ENCODE peak calls at places on chromosomes 16 and 17, in five cellular contexts. U, R, M, D and Z are unnamed samples.
A peak's percentile ranks its signal among the peaks of the same experiment; 100 is the strongest.

GRCh38 chr17:7132511-7133094 is 18.0 kb upstream of the ASGR2 start:
- DNase-seq in U (peak; percentile 61), R (no peak), M (peak; percentile 27), D (peak; percentile 97), Z (peak; percentile 91)

GRCh38 chr17:50272711-50273653 is 1.3 kb upstream of the TMEM92 start:
- DNase-seq in U (peak; percentile 75), R (no peak), M (peak; percentile 62), D (peak; percentile 62), Z (peak; percentile 81)

GRCh38 chr17:2400877-2401425 is at the start of gene MNT:
- DNase-seq in U (peak; percentile 94), R (peak; percentile 95), M (peak; percentile 96), D (peak; percentile 97), Z (peak; percentile 97)

GRCh38 chr16:53434436-53435065 is at the start of gene RBL2:
- DNase-seq in U (peak; percentile 75), R (peak; percentile 81), M (peak; percentile 89), D (peak; percentile 76), Z (peak; percentile 87)

GRCh38 chr17:17815062-17815406 is 21.8 kb downstream of the SREBF1 start:
- DNase-seq in U (no peak), R (no peak), M (no peak), D (no peak), Z (no peak)

GRCh38 chr17:77279448-77280303 is 138.9 kb downstream of the SEC14L1 start:
- DNase-seq in U (no peak), R (peak; percentile 99), M (peak; percentile 29), D (no peak), Z (no peak)

GRCh38 chr17:44610871-44611270 is 45.4 kb upstream of the MEIOC start:
- DNase-seq in U (no peak), R (no peak), M (no peak), D (no peak), Z (peak; percentile 29)

GRCh38 chr17:67322039-67322787 is 44.2 kb downstream of the PSMD12 start:
- DNase-seq in U (peak; percentile 9), R (peak; percentile 8), M (no peak), D (peak; percentile 86), Z (peak; percentile 82)

GRCh38 chr17:81911969-81912368 is 770 bp upstream of the PCYT2 start:
- DNase-seq in U (no peak), R (no peak), M (no peak), D (no peak), Z (no peak)

GRCh38 chr17:6670571-6670970 is 19.0 kb downstream of the C17orf100 start:
- DNase-seq in U (no peak), R (no peak), M (no peak), D (no peak), Z (no peak)

GRCh38 chr16:81061307-81061640 is 15.8 kb downstream of the C16orf46 start:
- DNase-seq in U (no peak), R (no peak), M (no peak), D (no peak), Z (no peak)

GRCh38 chr16:27844826-27845225 is 218.7 kb downstream of the GSG1L start:
- DNase-seq in U (no peak), R (no peak), M (no peak), D (no peak), Z (no peak)

GRCh38 chr17:6361733-6362132 is 73.2 kb downstream of the AIPL1 start:
- DNase-seq in U (no peak), R (no peak), M (no peak), D (peak; percentile 53), Z (no peak)

GRCh38 chr16:73473713-73474112 is 425.8 kb upstream of the ZFHX3 start:
- DNase-seq in U (no peak), R (no peak), M (no peak), D (no peak), Z (no peak)

GRCh38 chr17:78337244-78338109 is 22.4 kb downstream of the SOCS3 start:
- DNase-seq in U (no peak), R (peak; percentile 69), M (peak; percentile 64), D (peak; percentile 42), Z (no peak)

GRCh38 chr17:15154618-15155017 is 110.5 kb downstream of the PMP22 start:
- DNase-seq in U (no peak), R (no peak), M (no peak), D (no peak), Z (no peak)

GRCh38 chr17:63587770-63588169 is 12.9 kb upstream of the TACO1 start:
- DNase-seq in U (no peak), R (no peak), M (no peak), D (no peak), Z (no peak)

GRCh38 chr16:66255647-66256046 is 110.8 kb upstream of the CDH5 start:
- DNase-seq in U (no peak), R (no peak), M (no peak), D (peak; percentile 46), Z (no peak)

GRCh38 chr17:34610038-34610437 is 30.7 kb downstream of the TMEM132E start:
- DNase-seq in U (no peak), R (no peak), M (no peak), D (peak; percentile 56), Z (no peak)

GRCh38 chr16:76176153-76176552 is 101.0 kb upstream of the CNTNAP4 start:
- DNase-seq in U (no peak), R (no peak), M (no peak), D (no peak), Z (no peak)

GRCh38 chr17:62718420-62718819 is 89.7 kb downstream of the MARCHF10 start:
- DNase-seq in U (no peak), R (peak; percentile 83), M (no peak), D (no peak), Z (peak; percentile 66)

GRCh38 chr16:53099318-53100130 is 44.7 kb downstream of the CHD9 start:
- DNase-seq in U (peak; percentile 85), R (peak; percentile 98), M (peak; percentile 94), D (peak; percentile 98), Z (peak; percentile 97)

GRCh38 chr17:16519021-16519420 is 27.0 kb upstream of the LRRC75A start:
- DNase-seq in U (no peak), R (no peak), M (no peak), D (no peak), Z (no peak)

GRCh38 chr16:48454051-48454450 is 68.8 kb upstream of the SIAH1 start:
- DNase-seq in U (no peak), R (no peak), M (no peak), D (no peak), Z (no peak)

GRCh38 chr16:64403352-64403751 is 718.5 kb downstream of the CDH11 start:
- DNase-seq in U (no peak), R (no peak), M (no peak), D (no peak), Z (no peak)

GRCh38 chr17:68884888-68885287 is 70.3 kb downstream of the ABCA8 start:
- DNase-seq in U (no peak), R (no peak), M (no peak), D (no peak), Z (no peak)

GRCh38 chr16:75048051-75048450 is 49.2 kb downstream of the ZNRF1 start:
- DNase-seq in U (no peak), R (no peak), M (no peak), D (no peak), Z (no peak)

GRCh38 chr17:76792348-76792747 is 54.4 kb downstream of the MFSD11 start:
- DNase-seq in U (no peak), R (no peak), M (no peak), D (no peak), Z (no peak)

GRCh38 chr17:56026894-56027293 is 126.4 kb upstream of the ANKFN1 start:
- DNase-seq in U (no peak), R (no peak), M (no peak), D (no peak), Z (no peak)

GRCh38 chr16:51409001-51409675 is 258.1 kb upstream of the SALL1 start:
- DNase-seq in U (no peak), R (peak; percentile 15), M (no peak), D (no peak), Z (no peak)

GRCh38 chr17:74369665-74370490 is 2.6 kb downstream of the GPR142 start:
- DNase-seq in U (no peak), R (no peak), M (no peak), D (no peak), Z (no peak)

GRCh38 chr16:30541502-30542329 is 7.1 kb upstream of the ZNF747 start:
- DNase-seq in U (no peak), R (no peak), M (peak; percentile 69), D (peak; percentile 79), Z (no peak)

GRCh38 chr17:5391678-5392077 is 27.8 kb downstream of the NUP88 start:
- DNase-seq in U (no peak), R (no peak), M (no peak), D (no peak), Z (no peak)